ENCODE peak calls at places on chromosome 5, in five cellular contexts. One of them, this sample, is unnamed.
A peak's percentile ranks its signal among the peaks of the same experiment; 100 is the strongest.

GRCh38 chr5:56211298-56211865 is 21.7 kb downstream of the ANKRD55 start:
- DNase-seq in CD8-positive, alpha-beta T cell: no peak
- DNase-seq in upper lobe of right lung: no peak
- DNase-seq in cardiac muscle cell: peak; percentile 97
- DNase-seq in tibial artery: no peak
- DNase-seq in this sample: peak; percentile 42

GRCh38 chr5:160263326-160263850 is 34.1 kb downstream of the FABP6 start:
- DNase-seq in CD8-positive, alpha-beta T cell: no peak
- DNase-seq in upper lobe of right lung: no peak
- DNase-seq in cardiac muscle cell: no peak
- DNase-seq in tibial artery: no peak
- DNase-seq in this sample: no peak

GRCh38 chr5:10590226-10591047 is 26.6 kb downstream of the ANKRD33B start:
- DNase-seq in CD8-positive, alpha-beta T cell: no peak
- DNase-seq in upper lobe of right lung: no peak
- DNase-seq in cardiac muscle cell: peak; percentile 92
- DNase-seq in tibial artery: no peak
- DNase-seq in this sample: no peak

GRCh38 chr5:122403965-122404364 is 91.9 kb downstream of the SNCAIP start:
- DNase-seq in CD8-positive, alpha-beta T cell: no peak
- DNase-seq in upper lobe of right lung: no peak
- DNase-seq in cardiac muscle cell: no peak
- DNase-seq in tibial artery: no peak
- DNase-seq in this sample: no peak

GRCh38 chr5:1546556-1546955 is 22.8 kb upstream of the LPCAT1 start:
- DNase-seq in CD8-positive, alpha-beta T cell: no peak
- DNase-seq in upper lobe of right lung: peak; percentile 68
- DNase-seq in cardiac muscle cell: no peak
- DNase-seq in tibial artery: no peak
- DNase-seq in this sample: no peak

GRCh38 chr5:39948867-39949468 is 524.2 kb upstream of the DAB2 start:
- DNase-seq in CD8-positive, alpha-beta T cell: peak; percentile 54
- DNase-seq in upper lobe of right lung: no peak
- DNase-seq in cardiac muscle cell: peak; percentile 79
- DNase-seq in tibial artery: peak; percentile 52
- DNase-seq in this sample: no peak

GRCh38 chr5:58048954-58049353 is 410.9 kb downstream of the PLK2 start:
- DNase-seq in CD8-positive, alpha-beta T cell: no peak
- DNase-seq in upper lobe of right lung: no peak
- DNase-seq in cardiac muscle cell: no peak
- DNase-seq in tibial artery: no peak
- DNase-seq in this sample: no peak

GRCh38 chr5:113678924-113679575 is 165.6 kb downstream of the YTHDC2 start:
- DNase-seq in CD8-positive, alpha-beta T cell: no peak
- DNase-seq in upper lobe of right lung: no peak
- DNase-seq in cardiac muscle cell: peak; percentile 66
- DNase-seq in tibial artery: no peak
- DNase-seq in this sample: no peak

GRCh38 chr5:18091758-18092157 is 457.5 kb downstream of the TAF11L14 start:
- DNase-seq in CD8-positive, alpha-beta T cell: no peak
- DNase-seq in upper lobe of right lung: no peak
- DNase-seq in cardiac muscle cell: no peak
- DNase-seq in tibial artery: no peak
- DNase-seq in this sample: no peak

GRCh38 chr5:120007619-120008018 is 378.3 kb downstream of the FAM170A start:
- DNase-seq in CD8-positive, alpha-beta T cell: no peak
- DNase-seq in upper lobe of right lung: no peak
- DNase-seq in cardiac muscle cell: no peak
- DNase-seq in tibial artery: no peak
- DNase-seq in this sample: no peak

GRCh38 chr5:142106061-142106460 is 2.5 kb upstream of the NDFIP1 start:
- DNase-seq in CD8-positive, alpha-beta T cell: no peak
- DNase-seq in upper lobe of right lung: no peak
- DNase-seq in cardiac muscle cell: no peak
- DNase-seq in tibial artery: peak; percentile 74
- DNase-seq in this sample: no peak

GRCh38 chr5:139705191-139705590 is 57.0 kb downstream of the CXXC5 start:
- DNase-seq in CD8-positive, alpha-beta T cell: no peak
- DNase-seq in upper lobe of right lung: no peak
- DNase-seq in cardiac muscle cell: no peak
- DNase-seq in tibial artery: no peak
- DNase-seq in this sample: no peak

GRCh38 chr5:109987355-109987754 is 297.6 kb downstream of the MAN2A1 start:
- DNase-seq in CD8-positive, alpha-beta T cell: no peak
- DNase-seq in upper lobe of right lung: no peak
- DNase-seq in cardiac muscle cell: peak; percentile 6
- DNase-seq in tibial artery: no peak
- DNase-seq in this sample: no peak

GRCh38 chr5:154860765-154861164 is 2.3 kb downstream of the CNOT8 start:
- DNase-seq in CD8-positive, alpha-beta T cell: no peak
- DNase-seq in upper lobe of right lung: no peak
- DNase-seq in cardiac muscle cell: no peak
- DNase-seq in tibial artery: no peak
- DNase-seq in this sample: no peak

GRCh38 chr5:65072836-65073620 is 304.3 kb downstream of the CWC27 start:
- DNase-seq in CD8-positive, alpha-beta T cell: no peak
- DNase-seq in upper lobe of right lung: no peak
- DNase-seq in cardiac muscle cell: no peak
- DNase-seq in tibial artery: no peak
- DNase-seq in this sample: no peak

GRCh38 chr5:119302916-119303897 is 52.6 kb upstream of the TNFAIP8 start:
- DNase-seq in CD8-positive, alpha-beta T cell: no peak
- DNase-seq in upper lobe of right lung: no peak
- DNase-seq in cardiac muscle cell: peak; percentile 96
- DNase-seq in tibial artery: no peak
- DNase-seq in this sample: no peak

GRCh38 chr5:143161893-143162520 is 241.5 kb downstream of the NR3C1 start:
- DNase-seq in CD8-positive, alpha-beta T cell: no peak
- DNase-seq in upper lobe of right lung: no peak
- DNase-seq in cardiac muscle cell: peak; percentile 88
- DNase-seq in tibial artery: peak; percentile 68
- DNase-seq in this sample: no peak

GRCh38 chr5:175816348-175816747 is 55.0 kb upstream of the CPLX2 start:
- DNase-seq in CD8-positive, alpha-beta T cell: no peak
- DNase-seq in upper lobe of right lung: peak; percentile 52
- DNase-seq in cardiac muscle cell: no peak
- DNase-seq in tibial artery: no peak
- DNase-seq in this sample: no peak

GRCh38 chr5:91222482-91222881 is 160.6 kb downstream of the ARRDC3 start:
- DNase-seq in CD8-positive, alpha-beta T cell: no peak
- DNase-seq in upper lobe of right lung: no peak
- DNase-seq in cardiac muscle cell: no peak
- DNase-seq in tibial artery: no peak
- DNase-seq in this sample: no peak

GRCh38 chr5:163890211-163890610 is 384.8 kb downstream of the MAT2B start:
- DNase-seq in CD8-positive, alpha-beta T cell: no peak
- DNase-seq in upper lobe of right lung: no peak
- DNase-seq in cardiac muscle cell: no peak
- DNase-seq in tibial artery: no peak
- DNase-seq in this sample: no peak

GRCh38 chr5:133702773-133703770 is 90.7 kb upstream of the FSTL4 start:
- DNase-seq in CD8-positive, alpha-beta T cell: no peak
- DNase-seq in upper lobe of right lung: no peak
- DNase-seq in cardiac muscle cell: no peak
- DNase-seq in tibial artery: no peak
- DNase-seq in this sample: no peak

GRCh38 chr5:167440846-167441245 is 850.6 kb upstream of the WWC1 start:
- DNase-seq in CD8-positive, alpha-beta T cell: no peak
- DNase-seq in upper lobe of right lung: no peak
- DNase-seq in cardiac muscle cell: no peak
- DNase-seq in tibial artery: no peak
- DNase-seq in this sample: no peak

GRCh38 chr5:36607838-36608783 is 1.7 kb downstream of the SLC1A3 start:
- DNase-seq in CD8-positive, alpha-beta T cell: no peak
- DNase-seq in upper lobe of right lung: no peak
- DNase-seq in cardiac muscle cell: peak; percentile 67
- DNase-seq in tibial artery: no peak
- DNase-seq in this sample: no peak

GRCh38 chr5:20601678-20602100 is 613.7 kb upstream of the CDH18 start:
- DNase-seq in CD8-positive, alpha-beta T cell: no peak
- DNase-seq in upper lobe of right lung: no peak
- DNase-seq in cardiac muscle cell: peak; percentile 81
- DNase-seq in tibial artery: no peak
- DNase-seq in this sample: no peak

GRCh38 chr5:138338411-138339085 is 482 bp downstream of the FAM53C start:
- DNase-seq in CD8-positive, alpha-beta T cell: no peak
- DNase-seq in upper lobe of right lung: no peak
- DNase-seq in cardiac muscle cell: no peak
- DNase-seq in tibial artery: no peak
- DNase-seq in this sample: no peak

GRCh38 chr5:124790261-124790894 is 43.9 kb upstream of the ZNF608 start:
- DNase-seq in CD8-positive, alpha-beta T cell: no peak
- DNase-seq in upper lobe of right lung: no peak
- DNase-seq in cardiac muscle cell: peak; percentile 67
- DNase-seq in tibial artery: no peak
- DNase-seq in this sample: no peak

GRCh38 chr5:115583474-115583873 is 18.8 kb downstream of the TICAM2 start:
- DNase-seq in CD8-positive, alpha-beta T cell: no peak
- DNase-seq in upper lobe of right lung: no peak
- DNase-seq in cardiac muscle cell: peak; percentile 91
- DNase-seq in tibial artery: no peak
- DNase-seq in this sample: no peak

GRCh38 chr5:173888473-173889135 is 455 bp downstream of the CPEB4 start:
- DNase-seq in CD8-positive, alpha-beta T cell: no peak
- DNase-seq in upper lobe of right lung: peak; percentile 74
- DNase-seq in cardiac muscle cell: peak; percentile 37
- DNase-seq in tibial artery: no peak
- DNase-seq in this sample: peak; percentile 87

GRCh38 chr5:149962040-149962439 is 1.5 kb downstream of the SLC26A2 start:
- DNase-seq in CD8-positive, alpha-beta T cell: no peak
- DNase-seq in upper lobe of right lung: no peak
- DNase-seq in cardiac muscle cell: peak; percentile 80
- DNase-seq in tibial artery: no peak
- DNase-seq in this sample: no peak
- TF ChIP-seq CTCF in CD8-positive, alpha-beta T cell: peak; percentile 32
- TF ChIP-seq CTCF in upper lobe of right lung: peak; percentile 45
- TF ChIP-seq CTCF in cardiac muscle cell: peak; percentile 77
- TF ChIP-seq CTCF in tibial artery: peak; percentile 39
- TF ChIP-seq CTCF in this sample: peak; percentile 43

GRCh38 chr5:61468483-61468865 is 136.4 kb downstream of the ZSWIM6 start:
- DNase-seq in CD8-positive, alpha-beta T cell: no peak
- DNase-seq in upper lobe of right lung: no peak
- DNase-seq in cardiac muscle cell: peak; percentile 10
- DNase-seq in tibial artery: no peak
- DNase-seq in this sample: no peak
- TF ChIP-seq CTCF in CD8-positive, alpha-beta T cell: no peak
- TF ChIP-seq CTCF in upper lobe of right lung: no peak
- TF ChIP-seq CTCF in cardiac muscle cell: no peak
- TF ChIP-seq CTCF in tibial artery: no peak
- TF ChIP-seq CTCF in this sample: no peak

GRCh38 chr5:59335544-59335943 is 558.0 kb downstream of the PDE4D start:
- DNase-seq in CD8-positive, alpha-beta T cell: no peak
- DNase-seq in upper lobe of right lung: no peak
- DNase-seq in cardiac muscle cell: no peak
- DNase-seq in tibial artery: no peak
- DNase-seq in this sample: no peak
- TF ChIP-seq CTCF in CD8-positive, alpha-beta T cell: no peak
- TF ChIP-seq CTCF in upper lobe of right lung: no peak
- TF ChIP-seq CTCF in cardiac muscle cell: peak; percentile 15
- TF ChIP-seq CTCF in tibial artery: no peak
- TF ChIP-seq CTCF in this sample: no peak

GRCh38 chr5:38845555-38846378 is at the start of gene OSMR:
- DNase-seq in CD8-positive, alpha-beta T cell: no peak
- DNase-seq in upper lobe of right lung: peak; percentile 97
- DNase-seq in cardiac muscle cell: peak; percentile 100
- DNase-seq in tibial artery: peak; percentile 95
- DNase-seq in this sample: peak; percentile 96
- TF ChIP-seq CTCF in CD8-positive, alpha-beta T cell: no peak
- TF ChIP-seq CTCF in upper lobe of right lung: no peak
- TF ChIP-seq CTCF in cardiac muscle cell: no peak
- TF ChIP-seq CTCF in tibial artery: no peak
- TF ChIP-seq CTCF in this sample: no peak